ENCODE peak calls at places on chromosomes 16 and 17, in six cellular contexts. One of them, this sample, is unnamed.

GRCh38 chr17:38702900-38703741 is 2.0 kb upstream of the MLLT6 start:
- DNase-seq in H1: no peak
- DNase-seq in HCT116: no peak
- DNase-seq in HepG2: no peak
- DNase-seq in K562: no peak
- DNase-seq in GM12878: no peak
- DNase-seq in this sample: peak

GRCh38 chr17:44331249-44331760 is 6.7 kb upstream of the SLC25A39 start:
- DNase-seq in H1: peak
- DNase-seq in HCT116: peak
- DNase-seq in HepG2: peak
- DNase-seq in K562: peak
- DNase-seq in GM12878: no peak
- DNase-seq in this sample: peak

GRCh38 chr16:65661451-65661850 is 539.6 kb upstream of the CDH11 start:
- DNase-seq in H1: no peak
- DNase-seq in HCT116: no peak
- DNase-seq in HepG2: no peak
- DNase-seq in K562: no peak
- DNase-seq in GM12878: no peak
- DNase-seq in this sample: no peak

GRCh38 chr17:75996665-75997590 is 3.7 kb upstream of the CDK3 start:
- DNase-seq in H1: no peak
- DNase-seq in HCT116: no peak
- DNase-seq in HepG2: peak
- DNase-seq in K562: no peak
- DNase-seq in GM12878: peak
- DNase-seq in this sample: no peak

GRCh38 chr16:78040396-78040795 is 18.0 kb downstream of the CLEC3A start:
- DNase-seq in H1: no peak
- DNase-seq in HCT116: no peak
- DNase-seq in HepG2: no peak
- DNase-seq in K562: no peak
- DNase-seq in GM12878: no peak
- DNase-seq in this sample: no peak

GRCh38 chr16:69848635-69849545 is 86.8 kb downstream of the WWP2 start:
- DNase-seq in H1: no peak
- DNase-seq in HCT116: no peak
- DNase-seq in HepG2: no peak
- DNase-seq in K562: no peak
- DNase-seq in GM12878: no peak
- DNase-seq in this sample: no peak

GRCh38 chr16:55377840-55378239 is 53.8 kb downstream of the IRX6 start:
- DNase-seq in H1: no peak
- DNase-seq in HCT116: no peak
- DNase-seq in HepG2: peak
- DNase-seq in K562: no peak
- DNase-seq in GM12878: no peak
- DNase-seq in this sample: no peak

GRCh38 chr17:74568116-74568873 is 986 bp upstream of the CD300H start:
- DNase-seq in H1: no peak
- DNase-seq in HCT116: no peak
- DNase-seq in HepG2: no peak
- DNase-seq in K562: no peak
- DNase-seq in GM12878: no peak
- DNase-seq in this sample: no peak

GRCh38 chr17:15340966-15341365 is 431 bp downstream of the TEKT3 start:
- DNase-seq in H1: no peak
- DNase-seq in HCT116: no peak
- DNase-seq in HepG2: no peak
- DNase-seq in K562: no peak
- DNase-seq in GM12878: no peak
- DNase-seq in this sample: no peak

GRCh38 chr17:1779571-1780074 is 17.8 kb downstream of the SERPINF1 start:
- DNase-seq in H1: no peak
- DNase-seq in HCT116: no peak
- DNase-seq in HepG2: no peak
- DNase-seq in K562: no peak
- DNase-seq in GM12878: no peak
- DNase-seq in this sample: peak
- TF ChIP-seq JUND in H1: no peak
- TF ChIP-seq JUND in HCT116: no peak
- TF ChIP-seq JUND in HepG2: no peak
- TF ChIP-seq JUND in K562: no peak
- TF ChIP-seq JUND in GM12878: no peak
- TF ChIP-seq JUND in this sample: no peak

DNA sequence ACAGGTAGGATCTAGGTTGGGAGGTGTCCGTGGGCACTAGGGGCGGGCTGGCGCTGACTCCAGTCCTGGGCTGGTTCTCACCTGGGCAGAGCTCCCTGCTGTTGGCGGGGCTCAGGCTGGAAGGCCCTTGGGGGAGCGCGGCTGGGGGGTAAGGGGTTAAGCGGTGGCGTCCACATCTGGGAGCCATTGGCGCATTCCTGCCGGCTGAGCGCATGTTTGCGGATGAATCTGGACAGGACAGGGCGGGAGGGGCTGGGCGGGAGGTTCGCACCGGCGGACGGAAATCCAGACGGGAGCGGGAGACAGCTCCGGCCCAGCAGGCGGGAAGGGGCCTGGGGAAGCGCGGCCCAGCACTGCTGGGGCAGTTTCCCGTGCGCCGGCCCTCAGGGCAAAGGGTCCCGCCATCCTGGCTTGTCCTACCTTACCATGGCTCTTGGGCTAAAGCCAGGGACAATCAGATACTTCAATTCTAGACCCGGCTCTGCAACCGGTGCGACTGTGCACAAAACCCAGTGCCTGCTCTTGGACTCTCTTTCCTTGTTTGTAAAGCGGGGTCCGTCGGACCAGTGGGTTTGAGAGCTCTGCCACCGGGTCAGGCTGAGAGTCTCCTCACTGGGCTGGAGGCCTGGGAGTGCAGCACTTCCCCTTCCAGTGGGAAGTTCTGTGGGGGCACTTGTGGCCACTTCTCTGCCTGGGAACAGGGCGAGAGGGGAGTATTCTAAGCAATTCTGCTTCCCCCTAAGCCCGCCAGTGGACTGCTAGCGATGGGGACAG is 7.8 kb downstream of the RARA start:
- DNase-seq in H1: peak
- DNase-seq in HCT116: peak
- DNase-seq in HepG2: peak
- DNase-seq in K562: no peak
- DNase-seq in GM12878: no peak
- DNase-seq in this sample: peak
- TF ChIP-seq JUND in H1: peak
- TF ChIP-seq JUND in HCT116: no peak
- TF ChIP-seq JUND in HepG2: peak
- TF ChIP-seq JUND in K562: no peak
- TF ChIP-seq JUND in GM12878: no peak
- TF ChIP-seq JUND in this sample: peak

GRCh38 chr17:81837641-81838040 is 2.8 kb upstream of the PPP1R27 start:
- DNase-seq in H1: no peak
- DNase-seq in HCT116: no peak
- DNase-seq in HepG2: peak
- DNase-seq in K562: no peak
- DNase-seq in GM12878: no peak
- DNase-seq in this sample: no peak
- TF ChIP-seq JUND in H1: no peak
- TF ChIP-seq JUND in HCT116: no peak
- TF ChIP-seq JUND in HepG2: no peak
- TF ChIP-seq JUND in K562: no peak
- TF ChIP-seq JUND in GM12878: no peak
- TF ChIP-seq JUND in this sample: no peak

DNA sequence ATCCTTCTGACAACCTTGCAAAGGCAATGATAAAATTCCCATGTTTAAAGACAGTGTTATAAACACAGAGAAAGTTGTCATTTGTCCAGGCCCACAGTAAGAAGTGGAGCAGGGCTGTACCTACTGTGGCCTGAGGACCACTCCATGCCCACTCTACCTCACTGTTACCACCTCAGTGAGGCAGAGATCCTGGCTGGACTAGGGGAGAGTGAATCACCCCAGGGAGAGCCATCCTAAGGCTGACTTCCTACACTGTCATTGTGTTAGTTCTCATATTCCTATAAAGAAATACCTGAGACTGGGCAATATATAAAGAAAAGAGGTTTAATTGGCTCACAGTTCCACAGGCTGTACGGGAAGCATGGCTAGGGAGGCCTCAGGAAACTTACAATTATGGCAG is 228.8 kb upstream of the HSBP1 start:
- DNase-seq in H1: no peak
- DNase-seq in HCT116: no peak
- DNase-seq in HepG2: no peak
- DNase-seq in K562: no peak
- DNase-seq in GM12878: no peak
- DNase-seq in this sample: no peak
- TF ChIP-seq JUND in H1: no peak
- TF ChIP-seq JUND in HCT116: no peak
- TF ChIP-seq JUND in HepG2: no peak
- TF ChIP-seq JUND in K562: no peak
- TF ChIP-seq JUND in GM12878: no peak
- TF ChIP-seq JUND in this sample: no peak

DNA sequence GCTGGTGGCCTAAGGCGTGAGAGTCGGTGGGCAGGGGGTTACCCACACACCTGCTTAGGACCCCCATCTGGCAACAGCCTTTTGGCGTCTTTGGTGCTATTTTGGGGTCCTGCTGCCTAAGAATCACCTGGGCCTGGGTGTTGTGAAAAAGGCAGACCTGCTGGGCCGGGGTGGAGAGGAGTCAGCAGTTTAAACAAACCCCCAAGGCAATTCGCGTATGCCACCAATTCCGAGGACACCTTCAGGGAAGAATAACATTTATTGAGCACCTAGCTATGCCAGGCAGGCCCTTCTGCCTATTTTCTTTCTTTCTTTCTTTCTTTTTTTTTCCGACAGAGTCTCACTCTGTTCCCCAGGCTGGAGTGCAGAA is 53.9 kb upstream of the TOB1 start:
- DNase-seq in H1: no peak
- DNase-seq in HCT116: no peak
- DNase-seq in HepG2: no peak
- DNase-seq in K562: no peak
- DNase-seq in GM12878: no peak
- DNase-seq in this sample: peak
- TF ChIP-seq JUND in H1: no peak
- TF ChIP-seq JUND in HCT116: no peak
- TF ChIP-seq JUND in HepG2: no peak
- TF ChIP-seq JUND in K562: no peak
- TF ChIP-seq JUND in GM12878: no peak
- TF ChIP-seq JUND in this sample: no peak

GRCh38 chr16:67552476-67552875 is 9.8 kb upstream of the CTCF start:
- DNase-seq in H1: no peak
- DNase-seq in HCT116: no peak
- DNase-seq in HepG2: no peak
- DNase-seq in K562: no peak
- DNase-seq in GM12878: no peak
- DNase-seq in this sample: no peak
- TF ChIP-seq JUND in H1: no peak
- TF ChIP-seq JUND in HCT116: no peak
- TF ChIP-seq JUND in HepG2: no peak
- TF ChIP-seq JUND in K562: no peak
- TF ChIP-seq JUND in GM12878: no peak
- TF ChIP-seq JUND in this sample: no peak